ENCODE peak calls at places on chromosomes 16 and 17, in six cellular contexts. S is GM19239; D is stimulated activated CD4-positive, alpha-beta T cell treated with anti-CD3 and anti-CD28 coated beads, Interleukin-15, amount 100 ng/mL, for 1 hour; O is GM10248; E is NCI-H345; H is activated CD4-positive, CD25-positive, alpha-beta regulatory T cell. F is an unnamed sample.

GRCh38 chr17:2964370-2964769 is 99.0 kb downstream of the OR1D5 start:
- DNase-seq in S (no peak), D (no peak), O (no peak), E (no peak), H (no peak), F (no peak)

GRCh38 chr17:83159204-83160049 is 80.0 kb downstream of the METRNL start:
- DNase-seq in S (no peak), D (no peak), O (no peak), E (no peak), H (no peak), F (no peak)

GRCh38 chr17:75637143-75637538 is 3.9 kb downstream of the SMIM5 start:
- DNase-seq in S (no peak), D (no peak), O (no peak), E (no peak), H (no peak), F (peak)

GRCh38 chr16:3594316-3595109 is 16.9 kb downstream of the SLX4 start:
- DNase-seq in S (no peak), D (no peak), O (no peak), E (no peak), H (no peak), F (no peak)

GRCh38 chr17:40450175-40450574 is 6.9 kb downstream of the IGFBP4 start:
- DNase-seq in S (peak), D (no peak), O (peak), E (no peak), H (no peak), F (peak)

GRCh38 chr17:80887639-80888175 is 103.9 kb upstream of the CHMP6 start:
- DNase-seq in S (no peak), D (no peak), O (no peak), E (no peak), H (no peak), F (no peak)

GRCh38 chr16:934178-934577 is 36.6 kb downstream of the LMF1 start:
- DNase-seq in S (no peak), D (no peak), O (no peak), E (no peak), H (no peak), F (no peak)

GRCh38 chr16:69179255-69180010 is 7.5 kb upstream of the SNTB2 start:
- DNase-seq in S (no peak), D (no peak), O (no peak), E (no peak), H (no peak), F (peak)

GRCh38 chr17:62093188-62094155 is 28.4 kb upstream of the MED13 start:
- DNase-seq in S (peak), D (no peak), O (peak), E (no peak), H (no peak), F (no peak)

GRCh38 chr17:19978803-19979202 is 1.2 kb upstream of the AKAP10 start:
- DNase-seq in S (no peak), D (no peak), O (no peak), E (no peak), H (no peak), F (no peak)